ENCODE peak calls at places on chromosomes 4 and X, in eight cellular contexts. C, V, F, W, G, X, O and A are unnamed samples.
A peak's percentile ranks its signal among the peaks of the same experiment; 100 is the strongest.

GRCh38 chrX:70452143-70452733 is 7.6 kb downstream of the DLG3 start:
- DNase-seq in C (no peak), V (peak; percentile 64), F (no peak), W (peak; percentile 63), G (peak; percentile 87), X (peak; percentile 52), O (peak; percentile 55), A (peak; percentile 83)

GRCh38 chr4:48812866-48813265 is 18.0 kb upstream of the OCIAD1 start:
- DNase-seq in C (no peak), V (no peak), F (no peak), W (no peak), G (no peak), X (no peak), O (no peak), A (no peak)

GRCh38 chr4:90950385-90950841 is 823.2 kb downstream of the CCSER1 start:
- DNase-seq in C (peak; percentile 46), V (no peak), F (no peak), W (no peak), G (no peak), X (no peak), O (no peak), A (no peak)

GRCh38 chr4:83232087-83232486 is 52.5 kb downstream of the COQ2 start:
- DNase-seq in C (no peak), V (no peak), F (no peak), W (no peak), G (no peak), X (no peak), O (no peak), A (no peak)

GRCh38 chr4:16785800-16786527 is 112.5 kb downstream of the LDB2 start:
- DNase-seq in C (peak; percentile 17), V (no peak), F (no peak), W (no peak), G (no peak), X (no peak), O (no peak), A (no peak)

GRCh38 chr4:138259801-138260200 is 17.7 kb upstream of the SLC7A11 start:
- DNase-seq in C (no peak), V (no peak), F (no peak), W (no peak), G (no peak), X (no peak), O (no peak), A (no peak)

GRCh38 chr4:108270466-108271450 is 102.0 kb upstream of the LEF1 start:
- DNase-seq in C (no peak), V (no peak), F (no peak), W (peak; percentile 48), G (no peak), X (no peak), O (no peak), A (no peak)

GRCh38 chr4:82403725-82404124 is 26.5 kb downstream of the HNRNPDL start:
- DNase-seq in C (no peak), V (no peak), F (no peak), W (no peak), G (no peak), X (no peak), O (no peak), A (no peak)

GRCh38 chr4:152951348-152951747 is 15.2 kb downstream of the FHDC1 start:
- DNase-seq in C (no peak), V (no peak), F (no peak), W (no peak), G (no peak), X (no peak), O (no peak), A (peak; percentile 27)

GRCh38 chr4:104491396-104491821 is 3.3 kb downstream of the CXXC4 start:
- DNase-seq in C (peak; percentile 71), V (peak; percentile 57), F (no peak), W (peak; percentile 20), G (peak; percentile 83), X (peak; percentile 26), O (peak; percentile 52), A (peak; percentile 65)

GRCh38 chrX:69144854-69145253 is 20.4 kb downstream of the PJA1 start:
- DNase-seq in C (no peak), V (peak; percentile 55), F (no peak), W (no peak), G (no peak), X (no peak), O (no peak), A (no peak)

GRCh38 chr4:85496933-85497332 is 22.0 kb downstream of the ARHGAP24 start:
- DNase-seq in C (no peak), V (no peak), F (no peak), W (no peak), G (no peak), X (no peak), O (no peak), A (no peak)

GRCh38 chr4:19645589-19645988 is 606.1 kb upstream of the SLIT2 start:
- DNase-seq in C (no peak), V (no peak), F (no peak), W (no peak), G (no peak), X (no peak), O (no peak), A (no peak)

GRCh38 chr4:123163501-123163900 is 233.1 kb upstream of the SPRY1 start:
- DNase-seq in C (no peak), V (no peak), F (no peak), W (no peak), G (no peak), X (no peak), O (no peak), A (no peak)

GRCh38 chr4:145083891-145084640 is 13.9 kb downstream of the ANAPC10 start:
- DNase-seq in C (no peak), V (peak; percentile 94), F (no peak), W (no peak), G (no peak), X (no peak), O (no peak), A (no peak)

GRCh38 chr4:5635826-5636196 is 72.5 kb downstream of the EVC2 start:
- DNase-seq in C (no peak), V (no peak), F (no peak), W (no peak), G (no peak), X (no peak), O (no peak), A (no peak)

GRCh38 chr4:24321151-24321550 is 263.2 kb downstream of the DHX15 start:
- DNase-seq in C (no peak), V (peak; percentile 68), F (no peak), W (no peak), G (no peak), X (no peak), O (no peak), A (no peak)

GRCh38 chrX:103153661-103154060 is 60.7 kb upstream of the NXF3 start:
- DNase-seq in C (no peak), V (no peak), F (no peak), W (no peak), G (no peak), X (no peak), O (no peak), A (no peak)

GRCh38 chrX:150362599-150363481 is at the start of gene MAMLD1:
- DNase-seq in C (no peak), V (peak; percentile 63), F (no peak), W (peak; percentile 47), G (peak; percentile 91), X (peak; percentile 61), O (no peak), A (peak; percentile 77)

GRCh38 chr4:176995-177394 is 52.7 kb downstream of the ZNF718 start:
- DNase-seq in C (no peak), V (no peak), F (no peak), W (no peak), G (no peak), X (no peak), O (no peak), A (no peak)

GRCh38 chr4:175986-176385 is 51.7 kb downstream of the ZNF718 start:
- DNase-seq in C (no peak), V (no peak), F (no peak), W (no peak), G (no peak), X (no peak), O (no peak), A (no peak)

GRCh38 chr4:173666-174314 is 49.5 kb downstream of the ZNF718 start:
- DNase-seq in C (no peak), V (no peak), F (peak; percentile 46), W (no peak), G (no peak), X (no peak), O (no peak), A (no peak)
- H3K9me3 ChIP-seq in C (peaks cover 2% of the 10 kb centered on the region), V (peaks cover 6% of the 10 kb centered on the region), F (peaks cover 78% of the 10 kb centered on the region), W (peaks cover 85% of the 10 kb centered on the region), G (peaks cover 24% of the 10 kb centered on the region), X (peaks cover 4% of the 10 kb centered on the region), O (peaks cover 100% of the 10 kb centered on the region), A (peaks cover 18% of the 10 kb centered on the region)

GRCh38 chr4:18480342-18480741 is 458.8 kb upstream of the LCORL start:
- DNase-seq in C (no peak), V (no peak), F (no peak), W (no peak), G (no peak), X (no peak), O (no peak), A (no peak)
- H3K27me3 ChIP-seq in C (no peaks in the 10 kb centered on the region), V (no peaks in the 10 kb centered on the region), F (no peaks in the 10 kb centered on the region), W (no peaks in the 10 kb centered on the region), G (no peaks in the 10 kb centered on the region), X (no peaks in the 10 kb centered on the region), O (no peaks in the 10 kb centered on the region), A (no peaks in the 10 kb centered on the region)

DNA sequence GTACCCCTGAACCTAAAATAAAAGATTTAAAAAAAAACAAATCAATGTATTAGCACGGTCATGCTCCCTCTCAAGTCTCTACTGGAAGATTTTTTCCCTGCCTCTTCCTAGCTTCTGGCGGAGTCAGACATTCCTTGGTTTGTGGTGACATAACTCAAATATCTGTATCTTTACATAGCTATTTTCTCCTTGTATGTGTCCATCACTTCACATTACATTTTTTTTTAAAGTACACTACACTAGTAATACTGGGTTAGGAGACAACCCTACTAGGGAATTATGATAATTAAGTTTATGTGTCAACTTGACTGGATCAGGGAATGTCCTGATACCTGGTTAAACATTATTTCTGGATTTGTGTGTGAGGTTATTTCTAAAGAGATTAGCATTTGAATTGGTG is 1197.9 kb downstream of the TECRL start:
- DNase-seq in C (no peak), V (peak; percentile 4), F (no peak), W (no peak), G (no peak), X (no peak), O (no peak), A (no peak)
- H3K9me3 ChIP-seq in C (no peaks in the 10 kb centered on the region), V (no peaks in the 10 kb centered on the region), F (no peaks in the 10 kb centered on the region), W (no peaks in the 10 kb centered on the region), G (no peaks in the 10 kb centered on the region), X (no peaks in the 10 kb centered on the region), O (peaks cover 19% of the 10 kb centered on the region), A (no peaks in the 10 kb centered on the region)

GRCh38 chr4:76897522-76898384 is at the start of gene SOWAHB:
- DNase-seq in C (no peak), V (peak; percentile 45), F (no peak), W (peak; percentile 29), G (peak; percentile 79), X (peak; percentile 26), O (peak; percentile 84), A (no peak)

GRCh38 chr4:76896048-76896447 is 1.9 kb downstream of the SOWAHB start:
- DNase-seq in C (no peak), V (no peak), F (no peak), W (no peak), G (no peak), X (no peak), O (no peak), A (no peak)

GRCh38 chr4:76896731-76897521 is 1.0 kb downstream of the SOWAHB start:
- DNase-seq in C (peak; percentile 35), V (peak; percentile 16), F (no peak), W (peak; percentile 19), G (peak; percentile 78), X (peak; percentile 40), O (peak; percentile 54), A (no peak)

GRCh38 chr4:76898385-76898692 is 395 bp upstream of the SOWAHB start:
- DNase-seq in C (no peak), V (no peak), F (no peak), W (no peak), G (no peak), X (no peak), O (no peak), A (no peak)

GRCh38 chr4:76898949-76899640 is 1.2 kb upstream of the SOWAHB start:
- DNase-seq in C (no peak), V (no peak), F (no peak), W (no peak), G (no peak), X (no peak), O (no peak), A (no peak)
- H3K27me3 ChIP-seq in C (peaks cover 70% of the 10 kb centered on the region), V (peaks cover 17% of the 10 kb centered on the region), F (peaks cover 64% of the 10 kb centered on the region), W (peaks cover 58% of the 10 kb centered on the region), G (no peaks in the 10 kb centered on the region), X (peaks cover 23% of the 10 kb centered on the region), O (no peaks in the 10 kb centered on the region), A (no peaks in the 10 kb centered on the region)